ENCODE peak calls at places on chromosome 21, in four cellular contexts. Z is heart left ventricle, R is adipocyte, U is H1. W is an unnamed sample.
A peak's percentile ranks its signal among the peaks of the same experiment; 100 is the strongest.

GRCh38 chr21:27721675-27722074 is 754.8 kb upstream of the ADAMTS5 start:
- DNase-seq in Z (no peak), R (no peak), U (no peak), W (no peak)

GRCh38 chr21:35963920-35964451 is 96.3 kb downstream of the SETD4 start:
- DNase-seq in Z (no peak), R (no peak), U (no peak), W (no peak)

GRCh38 chr21:16194851-16195251 is 465.1 kb downstream of the USP25 start:
- DNase-seq in Z (no peak), R (peak; percentile 53), U (no peak), W (peak; percentile 19)

GRCh38 chr21:14383596-14384210 is 757 bp upstream of the HSPA13 start:
- DNase-seq in Z (no peak), R (no peak), U (no peak), W (no peak)

GRCh38 chr21:29374481-29374880 is 75.8 kb downstream of the BACH1 start:
- DNase-seq in Z (no peak), R (peak; percentile 56), U (no peak), W (no peak)

GRCh38 chr21:15592271-15592860 is 137.4 kb upstream of the USP25 start:
- DNase-seq in Z (no peak), R (peak; percentile 75), U (no peak), W (no peak)

GRCh38 chr21:19523731-19524130 is 1120.1 kb upstream of the TMPRSS15 start:
- DNase-seq in Z (no peak), R (no peak), U (no peak), W (peak; percentile 18)

GRCh38 chr21:33412832-33413519 is 9.8 kb downstream of the IFNGR2 start:
- DNase-seq in Z (no peak), R (no peak), U (no peak), W (no peak)

GRCh38 chr21:23639726-23640125 is 1967.6 kb downstream of the MRPL39 start:
- DNase-seq in Z (no peak), R (no peak), U (no peak), W (no peak)

GRCh38 chr21:38740131-38740530 is 65.6 kb upstream of the ETS2 start:
- DNase-seq in Z (no peak), R (no peak), U (no peak), W (no peak)

GRCh38 chr21:26099610-26100219 is 70.9 kb downstream of the APP start:
- DNase-seq in Z (no peak), R (no peak), U (no peak), W (peak; percentile 11)

GRCh38 chr21:34523019-34523418 is 11.0 kb upstream of the KCNE1 start:
- DNase-seq in Z (no peak), R (no peak), U (no peak), W (no peak)

GRCh38 chr21:26715878-26716506 is 129.2 kb downstream of the ADAMTS1 start:
- DNase-seq in Z (no peak), R (peak; percentile 83), U (peak; percentile 79), W (peak; percentile 7)

GRCh38 chr21:40846057-40846456 is 901 bp downstream of the DSCAM start:
- DNase-seq in Z (no peak), R (peak; percentile 24), U (no peak), W (no peak)

GRCh38 chr21:40844935-40845334 is 2.0 kb downstream of the DSCAM start:
- DNase-seq in Z (no peak), R (no peak), U (no peak), W (no peak)

GRCh38 chr21:40846566-40847411 is at the start of gene DSCAM:
- DNase-seq in Z (no peak), R (peak; percentile 46), U (peak; percentile 70), W (peak; percentile 30)

GRCh38 chr21:40847956-40848355 is 998 bp upstream of the DSCAM start:
- DNase-seq in Z (no peak), R (no peak), U (no peak), W (no peak)

GRCh38 chr21:40845621-40846020 is 1.3 kb downstream of the DSCAM start:
- DNase-seq in Z (no peak), R (peak; percentile 28), U (no peak), W (no peak)
- H3K27me3 ChIP-seq in Z (peaks cover 75% of the 10 kb centered on the region), R (peaks cover 41% of the 10 kb centered on the region), U (peaks cover 48% of the 10 kb centered on the region), W (peaks cover 17% of the 10 kb centered on the region)

DNA sequence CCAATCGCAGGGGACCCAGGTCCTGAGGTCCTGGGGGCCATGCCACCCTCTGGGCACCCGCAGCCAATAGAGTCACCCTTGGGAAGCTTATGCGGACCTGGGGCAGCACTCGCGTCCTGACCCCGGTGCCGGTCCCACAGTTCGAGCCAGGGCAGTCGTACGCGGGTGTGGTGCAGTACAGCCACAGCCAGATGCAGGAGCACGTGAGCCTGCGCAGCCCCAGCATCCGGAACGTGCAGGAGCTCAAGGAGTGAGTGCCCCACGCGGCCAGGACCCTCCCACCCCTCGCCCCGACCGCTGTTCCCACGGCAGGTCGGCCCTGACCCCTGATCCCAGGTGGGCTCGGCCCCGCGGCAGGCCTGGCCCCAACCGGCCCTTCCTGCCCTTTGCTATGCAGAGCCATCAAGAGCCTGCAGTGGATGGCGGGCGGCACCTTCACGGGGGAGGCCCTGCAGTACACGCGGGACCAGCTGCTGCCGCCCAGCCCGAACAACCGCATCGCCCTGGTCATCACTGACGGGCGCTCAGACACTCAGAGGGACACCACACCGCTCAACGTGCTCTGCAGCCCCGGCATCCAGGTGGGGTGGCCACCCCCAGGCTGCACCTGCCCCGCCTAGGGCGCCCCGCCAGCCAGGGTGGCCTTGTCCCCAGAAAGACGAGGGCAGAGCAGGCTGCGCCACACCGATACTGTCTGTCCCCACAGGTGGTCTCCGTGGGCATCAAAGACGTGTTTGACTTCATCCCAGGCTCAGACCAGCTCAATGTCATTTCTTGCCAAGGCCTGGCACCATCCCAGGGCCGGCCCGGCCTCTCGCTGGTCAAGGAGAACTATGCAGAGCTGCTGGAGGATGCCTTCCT is 20.5 kb downstream of the COL6A1 start:
- DNase-seq in Z (peak; percentile 65), R (no peak), U (peak; percentile 43), W (peak; percentile 25)
- H3K9me3 ChIP-seq in Z (no peaks in the 10 kb centered on the region), R (no peaks in the 10 kb centered on the region), U (no peaks in the 10 kb centered on the region), W (no peaks in the 10 kb centered on the region)

GRCh38 chr21:42807938-42808613 is 71.3 kb downstream of the WDR4 start:
- DNase-seq in Z (no peak), R (no peak), U (peak; percentile 40), W (no peak)
- H3K4me3 ChIP-seq in Z (no peak overlapping the region), R (no peak overlapping the region), U (no peak overlapping the region), W (no peak overlapping the region)

DNA sequence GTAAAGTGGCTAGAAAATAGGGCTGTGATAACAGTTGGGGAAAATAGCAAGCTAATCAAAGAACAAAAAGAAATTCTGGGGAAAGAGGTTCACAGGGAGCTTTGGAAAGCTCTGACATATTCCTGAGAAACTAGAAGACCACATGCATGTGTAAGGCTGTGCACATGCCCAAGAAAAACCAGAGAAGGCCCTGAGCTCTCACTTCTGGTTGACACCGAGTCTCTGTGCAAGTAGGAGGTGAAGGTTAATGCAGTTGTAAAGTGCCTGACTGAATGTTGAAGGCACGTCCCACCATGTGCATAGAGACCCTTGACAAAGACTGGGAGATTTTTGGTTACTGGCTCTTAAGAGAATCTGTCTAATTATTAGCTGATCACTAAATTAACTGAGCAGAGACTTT is 261.0 kb downstream of the DYRK1A start:
- DNase-seq in Z (no peak), R (no peak), U (no peak), W (no peak)
- H3K27me3 ChIP-seq in Z (no peaks in the 10 kb centered on the region), R (peaks cover 11% of the 10 kb centered on the region), U (no peaks in the 10 kb centered on the region), W (no peaks in the 10 kb centered on the region)

GRCh38 chr21:30561957-30562356 is 843 bp upstream of the KRTAP19-7 start:
- DNase-seq in Z (no peak), R (no peak), U (no peak), W (no peak)

GRCh38 chr21:30567617-30568016 is 6.5 kb upstream of the KRTAP19-7 start:
- DNase-seq in Z (no peak), R (no peak), U (no peak), W (no peak)

GRCh38 chr21:30561264-30561895 is at the start of gene KRTAP19-7:
- DNase-seq in Z (no peak), R (no peak), U (no peak), W (no peak)

GRCh38 chr21:30563072-30563471 is 2.0 kb upstream of the KRTAP19-7 start:
- DNase-seq in Z (no peak), R (no peak), U (no peak), W (no peak)

DNA sequence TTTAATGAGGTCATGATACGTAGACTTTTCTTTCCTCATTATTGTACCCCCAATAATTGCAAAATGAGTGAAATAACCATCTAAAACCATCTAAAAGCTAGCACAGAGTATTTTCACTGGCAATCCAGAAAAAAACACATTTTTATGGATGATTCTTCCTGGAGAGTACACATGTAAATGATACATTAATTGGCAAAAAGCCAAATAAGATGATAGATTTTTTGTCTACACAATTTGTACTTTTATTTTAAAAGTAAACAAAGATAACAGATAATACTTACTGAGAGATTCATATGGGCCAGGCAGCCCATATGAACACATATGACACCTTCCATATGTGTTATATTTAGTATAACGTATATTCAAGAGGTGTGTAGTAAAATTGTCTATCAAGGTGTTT is 2.5 kb upstream of the KRTAP19-7 start:
- DNase-seq in Z (no peak), R (no peak), U (no peak), W (no peak)
- H3K9me3 ChIP-seq in Z (no peaks in the 10 kb centered on the region), R (no peaks in the 10 kb centered on the region), U (no peaks in the 10 kb centered on the region), W (no peaks in the 10 kb centered on the region)

GRCh38 chr21:45293726-45294401 is 6.2 kb upstream of the POFUT2 start:
- DNase-seq in Z (peak; percentile 65), R (no peak), U (peak; percentile 39), W (no peak)
- H3K4me3 ChIP-seq in Z (no peak overlapping the region), R (peak overlapping the region; percentile 52), U (no peak overlapping the region), W (no peak overlapping the region)

W was measured in MG63.